ENCODE peak calls at places on chromosome 17, in five cellular contexts. V is GM12891, R is H1, H is K562, J is SK-N-SH. T is an unnamed sample.

GRCh38 chr17:22507823-22508222 is 815.5 kb downstream of the KCNJ18 start:
- DNase-seq in V (no peak), R (no peak), H (peak; percentile 47), J (no peak), T (no peak)

GRCh38 chr17:62648954-62649294 is 21.5 kb downstream of the MRC2 start:
- DNase-seq in V (no peak), R (no peak), H (no peak), J (no peak), T (no peak)

GRCh38 chr17:52027620-52028019 is 130.9 kb downstream of the CA10 start:
- DNase-seq in V (no peak), R (no peak), H (no peak), J (no peak), T (no peak)

GRCh38 chr17:82076018-82076784 is 10.6 kb upstream of the DUS1L start:
- DNase-seq in V (no peak), R (no peak), H (peak; percentile 34), J (no peak), T (no peak)

GRCh38 chr17:79809530-79810137 is 12.8 kb upstream of the CBX8 start:
- DNase-seq in V (no peak), R (no peak), H (no peak), J (peak; percentile 80), T (no peak)

GRCh38 chr17:752620-753219 is 656 bp upstream of the GEMIN4 start:
- DNase-seq in V (peak; percentile 70), R (no peak), H (peak; percentile 26), J (peak; percentile 68), T (peak; percentile 31)

GRCh38 chr17:81715107-81715871 is 3.2 kb downstream of the SLC25A10 start:
- DNase-seq in V (no peak), R (no peak), H (no peak), J (no peak), T (no peak)

GRCh38 chr17:79218175-79218824 is 143.7 kb downstream of the ENGASE start:
- DNase-seq in V (no peak), R (no peak), H (no peak), J (no peak), T (no peak)

GRCh38 chr17:17497845-17498520 is 1.8 kb upstream of the RASD1 start:
- DNase-seq in V (no peak), R (no peak), H (no peak), J (no peak), T (no peak)

GRCh38 chr17:38896373-38896954 is 26.6 kb downstream of the LASP1 start:
- DNase-seq in V (no peak), R (no peak), H (no peak), J (no peak), T (no peak)

GRCh38 chr17:41417576-41418015 is 6.8 kb downstream of the KRT37 start:
- DNase-seq in V (no peak), R (no peak), H (peak; percentile 16), J (peak; percentile 36), T (peak; percentile 24)

GRCh38 chr17:73611630-73612029 is 32.6 kb downstream of the SDK2 start:
- DNase-seq in V (no peak), R (no peak), H (no peak), J (no peak), T (no peak)

GRCh38 chr17:56167491-56167890 is 14.2 kb downstream of the ANKFN1 start:
- DNase-seq in V (no peak), R (no peak), H (no peak), J (no peak), T (no peak)

GRCh38 chr17:1918346-1919021 is 88.7 kb downstream of the RPA1 start:
- DNase-seq in V (no peak), R (no peak), H (no peak), J (no peak), T (no peak)

GRCh38 chr17:49931416-49931815 is 37.6 kb upstream of the DLX4 start:
- DNase-seq in V (no peak), R (no peak), H (no peak), J (no peak), T (no peak)

GRCh38 chr17:10041287-10041612 is 136.2 kb upstream of the RCVRN start:
- DNase-seq in V (no peak), R (no peak), H (no peak), J (no peak), T (no peak)

GRCh38 chr17:75611746-75612437 is 21.3 kb upstream of the SMIM5 start:
- DNase-seq in V (no peak), R (no peak), H (no peak), J (no peak), T (no peak)

GRCh38 chr17:44267165-44267455 is 825 bp downstream of the SLC4A1 start:
- DNase-seq in V (no peak), R (no peak), H (no peak), J (no peak), T (no peak)

GRCh38 chr17:37701424-37702020 is 43.3 kb downstream of the HNF1B start:
- DNase-seq in V (peak; percentile 31), R (no peak), H (peak; percentile 41), J (peak; percentile 24), T (peak; percentile 46)

GRCh38 chr17:9121186-9121820 is 100.0 kb downstream of the NTN1 start:
- DNase-seq in V (no peak), R (no peak), H (no peak), J (no peak), T (no peak)

GRCh38 chr17:80012156-80012555 is 23.5 kb downstream of the TBC1D16 start:
- DNase-seq in V (no peak), R (no peak), H (no peak), J (no peak), T (no peak)

GRCh38 chr17:7479389-7480192 is at the start of gene ZBTB4:
- DNase-seq in V (peak; percentile 68), R (no peak), H (peak; percentile 64), J (peak; percentile 92), T (peak; percentile 63)

GRCh38 chr17:79362086-79362995 is 248.5 kb downstream of the RBFOX3 start:
- DNase-seq in V (no peak), R (no peak), H (no peak), J (peak; percentile 67), T (no peak)

GRCh38 chr17:6756425-6757012 is 673 bp downstream of the XAF1 start:
- DNase-seq in V (no peak), R (no peak), H (no peak), J (no peak), T (no peak)

GRCh38 chr17:77324227-77324626 is 183.5 kb downstream of the SEC14L1 start:
- DNase-seq in V (no peak), R (no peak), H (no peak), J (peak; percentile 24), T (no peak)

GRCh38 chr17:9837551-9838471 is 12.1 kb downstream of the GLP2R start:
- DNase-seq in V (no peak), R (no peak), H (no peak), J (no peak), T (no peak)

GRCh38 chr17:47188266-47188665 is 829 bp downstream of the CDC27 start:
- DNase-seq in V (no peak), R (no peak), H (no peak), J (peak; percentile 42), T (no peak)

GRCh38 chr17:34307110-34307509 is 12.1 kb upstream of the CCL8 start:
- DNase-seq in V (no peak), R (no peak), H (no peak), J (no peak), T (no peak)

GRCh38 chr17:17151962-17152361 is 54.2 kb downstream of the PLD6 start:
- DNase-seq in V (no peak), R (no peak), H (no peak), J (no peak), T (no peak)

GRCh38 chr17:71502443-71502842 is 618.4 kb upstream of the SOX9 start:
- DNase-seq in V (no peak), R (no peak), H (no peak), J (peak; percentile 39), T (no peak)
- TF ChIP-seq TAF1 in V (no peak), R (no peak), H (no peak), J (no peak), T (no peak)

DNA sequence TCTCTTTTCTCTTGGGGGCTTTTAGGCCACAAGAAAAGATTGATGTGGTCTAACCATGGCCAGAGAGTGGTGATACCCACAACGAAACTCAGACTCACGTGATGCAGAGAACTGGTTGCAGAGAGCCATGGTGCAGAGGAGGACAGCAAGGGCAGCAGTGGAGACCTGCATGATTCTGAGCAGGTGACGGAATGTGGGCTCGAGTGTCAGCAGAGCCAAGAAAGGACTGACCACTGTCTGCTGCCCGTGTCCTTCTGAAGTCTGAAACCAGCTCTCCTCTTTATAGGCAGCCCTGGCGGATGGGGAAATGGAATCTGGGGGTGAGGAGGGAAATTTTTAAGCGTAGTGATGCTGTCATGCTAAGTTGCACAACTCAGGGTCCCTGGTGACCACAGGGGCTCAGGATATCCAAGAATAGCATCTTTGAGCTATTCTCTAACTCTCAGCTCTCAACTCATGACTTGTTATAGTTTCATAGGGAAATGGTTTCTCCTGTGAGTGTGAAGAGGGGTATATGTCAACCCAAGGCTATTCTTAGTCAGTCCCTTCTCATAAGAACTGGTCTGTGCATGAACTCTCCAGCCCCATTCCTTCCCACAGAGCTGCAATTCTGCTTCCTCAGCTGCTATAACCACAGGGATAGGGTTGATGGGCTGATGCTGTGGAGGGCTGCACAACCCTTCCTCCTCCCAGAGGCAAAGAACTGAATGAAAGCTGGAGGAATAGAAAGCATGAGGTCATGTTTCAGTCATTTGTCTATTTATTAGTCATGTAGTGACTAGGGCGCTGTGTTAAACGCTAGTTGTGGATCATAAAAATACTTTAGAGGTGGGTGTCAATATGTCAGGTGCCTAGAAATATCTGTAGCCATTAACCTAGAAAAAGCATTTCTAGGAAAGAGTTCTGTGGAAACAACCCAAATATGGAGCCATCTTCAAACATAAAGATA is at the start of gene CCL3:
- DNase-seq in V (peak; percentile 21), R (no peak), H (no peak), J (no peak), T (peak; percentile 32)
- TF ChIP-seq POLR2AphosphoS5 in V (peak; percentile 99), R (no peak), H (no peak), J (no peak), T (peak; percentile 98)

GRCh38 chr17:15237106-15237425 is 28.1 kb downstream of the PMP22 start:
- DNase-seq in V (no peak), R (no peak), H (no peak), J (no peak), T (no peak)
- TF ChIP-seq TAF1 in V (no peak), R (no peak), H (no peak), J (no peak), T (no peak)

DNA sequence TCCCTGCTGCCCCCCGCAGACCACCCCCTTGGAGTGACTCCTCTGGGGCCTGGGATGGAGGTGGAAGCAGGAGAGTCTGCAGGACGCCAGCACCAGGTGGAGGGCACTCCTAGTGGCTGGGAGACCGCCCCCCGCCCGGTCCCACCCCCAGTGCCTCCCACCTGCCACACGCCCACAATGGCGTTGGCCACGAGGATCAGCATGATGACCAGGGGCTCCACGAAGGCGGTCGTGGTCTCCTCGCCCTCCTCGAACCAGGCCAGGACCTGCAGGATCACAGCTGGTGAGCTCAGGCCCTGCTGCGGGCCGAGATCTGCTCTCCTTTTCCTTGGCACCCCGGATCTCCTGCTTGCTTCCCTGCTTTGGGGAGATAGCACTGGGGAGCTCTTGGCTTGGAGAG is 12.8 kb downstream of the ATP2A3 start:
- DNase-seq in V (no peak), R (no peak), H (no peak), J (no peak), T (no peak)
- TF ChIP-seq POLR2AphosphoS5 in V (no peak), R (no peak), H (no peak), J (no peak), T (no peak)

T was measured in GM12892.